ENCODE peak calls at places on chromosomes 7 and 10, in seven cellular contexts. H, T, V, M, P, A and Z are unnamed samples.

GRCh38 chr7:12594122-12594897 is 23.8 kb downstream of the SCIN start:
- DNase-seq in H (peak), T (no peak), V (no peak), M (no peak), P (no peak), A (no peak), Z (no peak)

GRCh38 chr7:125033506-125033905 is 103.9 kb upstream of the POT1 start:
- DNase-seq in H (peak), T (no peak), V (no peak), M (no peak), P (no peak), A (no peak), Z (no peak)

GRCh38 chr7:44275829-44276570 is 49.4 kb downstream of the CAMK2B start:
- DNase-seq in H (no peak), T (no peak), V (no peak), M (no peak), P (peak), A (peak), Z (no peak)

GRCh38 chr10:118590334-118590733 is 5.1 kb downstream of the PRLHR start:
- DNase-seq in H (no peak), T (no peak), V (no peak), M (no peak), P (no peak), A (no peak), Z (peak)

GRCh38 chr10:110847351-110847750 is 24.4 kb upstream of the PDCD4 start:
- DNase-seq in H (no peak), T (no peak), V (no peak), M (no peak), P (no peak), A (no peak), Z (no peak)

GRCh38 chr7:44985033-44985695 is 6.3 kb upstream of the MYO1G start:
- DNase-seq in H (no peak), T (no peak), V (no peak), M (no peak), P (no peak), A (no peak), Z (no peak)

GRCh38 chr10:27479016-27479415 is 25.1 kb upstream of the RAB18 start:
- DNase-seq in H (no peak), T (no peak), V (no peak), M (no peak), P (no peak), A (no peak), Z (no peak)

GRCh38 chr7:151738925-151739324 is 138.0 kb downstream of the PRKAG2 start:
- DNase-seq in H (no peak), T (no peak), V (no peak), M (no peak), P (no peak), A (no peak), Z (no peak)

GRCh38 chr7:45026984-45027773 is 27.2 kb downstream of the CCM2 start:
- DNase-seq in H (peak), T (peak), V (no peak), M (peak), P (no peak), A (no peak), Z (no peak)

GRCh38 chr7:151382079-151382885 is 27.6 kb downstream of the WDR86 start:
- DNase-seq in H (no peak), T (no peak), V (no peak), M (peak), P (no peak), A (no peak), Z (no peak)

GRCh38 chr7:66377045-66377444 is 171.9 kb downstream of the TPST1 start:
- DNase-seq in H (no peak), T (no peak), V (no peak), M (no peak), P (peak), A (no peak), Z (no peak)

GRCh38 chr10:119849031-119849789 is 23.4 kb downstream of the MCMBP start:
- DNase-seq in H (peak), T (no peak), V (no peak), M (no peak), P (no peak), A (no peak), Z (peak)

GRCh38 chr10:58756126-58756525 is 243.5 kb downstream of the BICC1 start:
- DNase-seq in H (peak), T (no peak), V (no peak), M (no peak), P (no peak), A (no peak), Z (peak)

GRCh38 chr7:123979876-123980275 is 53.0 kb downstream of the TMEM229A start:
- DNase-seq in H (no peak), T (no peak), V (no peak), M (no peak), P (peak), A (no peak), Z (no peak)

GRCh38 chr10:132596742-132597279 is 59.2 kb downstream of the INPP5A start:
- DNase-seq in H (no peak), T (no peak), V (no peak), M (no peak), P (no peak), A (no peak), Z (no peak)

GRCh38 chr10:8302565-8302964 is 248.1 kb downstream of the GATA3 start:
- DNase-seq in H (no peak), T (no peak), V (no peak), M (no peak), P (no peak), A (no peak), Z (no peak)

GRCh38 chr7:23594879-23595604 is 2.1 kb upstream of the CCDC126 start:
- DNase-seq in H (no peak), T (no peak), V (no peak), M (no peak), P (no peak), A (no peak), Z (no peak)

GRCh38 chr7:152636436-152636835 is 39.5 kb downstream of the XRCC2 start:
- DNase-seq in H (no peak), T (no peak), V (no peak), M (no peak), P (no peak), A (no peak), Z (no peak)

GRCh38 chr7:142319970-142320369 is 62.1 kb upstream of the PRSS58 start:
- DNase-seq in H (peak), T (no peak), V (no peak), M (peak), P (no peak), A (no peak), Z (no peak)

GRCh38 chr7:47327698-47328391 is 254.1 kb downstream of the TNS3 start:
- DNase-seq in H (peak), T (no peak), V (peak), M (no peak), P (peak), A (peak), Z (peak)

GRCh38 chr7:113015038-113015645 is 71.5 kb downstream of the GPR85 start:
- DNase-seq in H (peak), T (no peak), V (no peak), M (no peak), P (no peak), A (peak), Z (peak)

GRCh38 chr10:99426689-99427088 is 3.7 kb downstream of the GOT1 start:
- DNase-seq in H (no peak), T (no peak), V (no peak), M (no peak), P (no peak), A (no peak), Z (no peak)

GRCh38 chr10:36725581-36726520 is 399.5 kb upstream of the ANKRD30A start:
- DNase-seq in H (peak), T (no peak), V (no peak), M (no peak), P (peak), A (peak), Z (peak)

GRCh38 chr10:123354521-123354920 is 200.3 kb downstream of the BUB3 start:
- DNase-seq in H (no peak), T (no peak), V (no peak), M (no peak), P (no peak), A (no peak), Z (no peak)

GRCh38 chr7:82528577-82529305 is 85.2 kb upstream of the CACNA2D1 start:
- DNase-seq in H (no peak), T (no peak), V (no peak), M (no peak), P (no peak), A (no peak), Z (peak)

GRCh38 chr7:122033641-122034040 is 110.4 kb downstream of the AASS start:
- DNase-seq in H (no peak), T (no peak), V (no peak), M (no peak), P (no peak), A (no peak), Z (no peak)

GRCh38 chr7:154649434-154649833 is 353.5 kb downstream of the PAXIP1 start:
- DNase-seq in H (no peak), T (no peak), V (no peak), M (no peak), P (no peak), A (no peak), Z (no peak)

GRCh38 chr7:38453187-38453586 is 178.0 kb downstream of the AMPH start:
- DNase-seq in H (peak), T (no peak), V (no peak), M (no peak), P (no peak), A (no peak), Z (peak)

GRCh38 chr7:81299711-81300110 is 380.9 kb upstream of the SEMA3C start:
- DNase-seq in H (no peak), T (no peak), V (no peak), M (no peak), P (no peak), A (no peak), Z (peak)

GRCh38 chr7:142581341-142581740 is 167.9 kb upstream of the PRSS1 start:
- DNase-seq in H (peak), T (no peak), V (no peak), M (no peak), P (no peak), A (no peak), Z (no peak)